ENCODE peak calls at places on chromosomes 6 and 20, in five cellular contexts. S, B, G, Y and N are unnamed samples.
A peak's percentile ranks its signal among the peaks of the same experiment; 100 is the strongest.

GRCh38 chr20:59120491-59120890 is 43.1 kb upstream of the ZNF831 start:
- DNase-seq in S (peak; percentile 31), B (no peak), G (no peak), Y (peak; percentile 25), N (no peak)

GRCh38 chr6:39003072-39003471 is 45.5 kb upstream of the GLP1R start:
- DNase-seq in S (no peak), B (peak; percentile 5), G (no peak), Y (no peak), N (peak; percentile 26)

GRCh38 chr6:163420315-163420667 is 5.8 kb downstream of the QKI start:
- DNase-seq in S (no peak), B (no peak), G (no peak), Y (no peak), N (no peak)

GRCh38 chr20:32586291-32586690 is 1.2 kb upstream of the NOL4L start:
- DNase-seq in S (no peak), B (no peak), G (no peak), Y (no peak), N (no peak)

GRCh38 chr6:6886160-6886885 is 221.4 kb upstream of the RREB1 start:
- DNase-seq in S (no peak), B (no peak), G (no peak), Y (no peak), N (no peak)

GRCh38 chr20:2800590-2801458 is at the start of gene CPXM1:
- DNase-seq in S (peak; percentile 54), B (peak; percentile 71), G (no peak), Y (peak; percentile 77), N (peak; percentile 82)

GRCh38 chr20:2101057-2101934 is at the start of gene STK35:
- DNase-seq in S (peak; percentile 86), B (peak; percentile 61), G (peak; percentile 86), Y (peak; percentile 82), N (no peak)

GRCh38 chr6:21747441-21747840 is 153.9 kb downstream of the SOX4 start:
- DNase-seq in S (no peak), B (no peak), G (no peak), Y (no peak), N (no peak)

GRCh38 chr6:146357578-146358340 is 185.9 kb upstream of the RAB32 start:
- DNase-seq in S (peak; percentile 34), B (no peak), G (peak; percentile 60), Y (peak; percentile 5), N (no peak)

GRCh38 chr6:156820089-156820798 is 43.1 kb downstream of the ARID1B start:
- DNase-seq in S (no peak), B (no peak), G (no peak), Y (no peak), N (no peak)

GRCh38 chr6:15110721-15111354 is 135.0 kb upstream of the JARID2 start:
- DNase-seq in S (no peak), B (no peak), G (no peak), Y (no peak), N (no peak)
- TF ChIP-seq CTCF in S (no peak), B (no peak), G (no peak), Y (no peak), N (no peak)

DNA sequence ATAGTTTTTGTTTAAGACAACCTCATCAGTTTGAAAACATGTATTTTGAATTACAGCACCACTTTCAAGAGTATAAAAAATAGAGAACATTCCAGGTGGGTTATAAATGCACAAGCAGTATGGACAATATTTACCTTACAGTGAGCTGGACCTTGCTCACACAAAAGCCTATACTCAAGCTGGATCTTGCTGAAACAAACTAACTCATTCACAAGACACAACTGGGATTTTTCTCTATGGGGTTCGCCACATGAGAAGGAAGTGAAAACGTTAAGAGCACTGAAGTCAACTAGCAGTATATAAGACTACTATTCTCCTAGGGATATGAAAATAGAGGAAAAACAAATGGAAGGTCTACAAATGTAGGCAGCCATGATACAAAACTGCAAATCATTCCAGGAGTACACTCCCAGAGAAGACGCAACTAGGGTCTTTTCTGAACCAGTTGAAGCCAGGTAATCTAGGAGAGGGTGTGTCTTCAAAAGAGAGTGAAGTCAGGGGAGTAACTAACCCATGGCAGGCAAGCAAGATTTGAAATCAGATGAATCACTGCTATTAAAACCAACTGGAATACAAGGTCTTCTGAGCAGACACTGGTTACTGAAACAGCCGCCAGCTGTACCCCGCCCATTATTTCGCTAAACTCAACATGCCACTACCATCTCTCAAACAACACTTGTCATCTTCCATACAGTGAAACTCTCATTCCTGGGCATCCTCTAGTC is 26.5 kb downstream of the STAU1 start:
- DNase-seq in S (no peak), B (no peak), G (no peak), Y (no peak), N (no peak)
- TF ChIP-seq CTCF in S (no peak), B (no peak), G (no peak), Y (no peak), N (no peak)

DNA sequence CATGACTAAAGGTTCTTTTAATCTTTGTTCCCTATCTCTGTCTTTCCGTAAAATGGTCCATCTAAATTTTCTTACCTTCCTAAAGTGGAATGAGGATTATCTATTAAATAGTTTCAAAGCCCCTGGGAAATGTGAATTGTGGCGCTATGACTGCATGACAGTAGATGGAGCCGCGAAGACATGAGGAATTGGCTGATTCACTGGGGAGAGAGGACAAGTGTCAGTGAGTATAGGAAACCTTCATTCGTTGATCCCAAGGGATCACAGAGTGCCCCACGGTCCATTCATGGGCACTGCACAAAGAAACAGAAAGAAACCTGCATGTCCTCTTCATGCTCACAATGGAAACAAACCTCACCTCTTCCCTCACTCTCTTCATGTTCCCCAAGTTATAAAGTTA is 479.3 kb upstream of the BTBD3 start:
- DNase-seq in S (no peak), B (no peak), G (no peak), Y (no peak), N (no peak)
- TF ChIP-seq CTCF in S (no peak), B (no peak), G (no peak), Y (no peak), N (no peak)

GRCh38 chr20:24992420-24993205 is at the start of gene APMAP:
- DNase-seq in S (peak; percentile 95), B (peak; percentile 91), G (peak; percentile 94), Y (peak; percentile 95), N (peak; percentile 96)
- TF ChIP-seq CTCF in S (no peak), B (no peak), G (no peak), Y (no peak), N (no peak)

GRCh38 chr6:168194732-168195565 is 115.9 kb upstream of the FRMD1 start:
- DNase-seq in S (no peak), B (no peak), G (no peak), Y (no peak), N (no peak)

GRCh38 chr6:168192901-168193815 is 114.1 kb upstream of the FRMD1 start:
- DNase-seq in S (no peak), B (no peak), G (no peak), Y (no peak), N (no peak)

GRCh38 chr6:168192195-168192900 is 113.3 kb upstream of the FRMD1 start:
- DNase-seq in S (no peak), B (no peak), G (no peak), Y (no peak), N (no peak)

GRCh38 chr6:168195712-168196111 is 116.7 kb upstream of the FRMD1 start:
- DNase-seq in S (no peak), B (no peak), G (no peak), Y (no peak), N (no peak)

GRCh38 chr6:168193816-168194701 is 115.0 kb upstream of the FRMD1 start:
- DNase-seq in S (no peak), B (no peak), G (peak; percentile 40), Y (no peak), N (no peak)
- TF ChIP-seq CTCF in S (no peak), B (peak; percentile 16), G (peak; percentile 19), Y (no peak), N (no peak)

DNA sequence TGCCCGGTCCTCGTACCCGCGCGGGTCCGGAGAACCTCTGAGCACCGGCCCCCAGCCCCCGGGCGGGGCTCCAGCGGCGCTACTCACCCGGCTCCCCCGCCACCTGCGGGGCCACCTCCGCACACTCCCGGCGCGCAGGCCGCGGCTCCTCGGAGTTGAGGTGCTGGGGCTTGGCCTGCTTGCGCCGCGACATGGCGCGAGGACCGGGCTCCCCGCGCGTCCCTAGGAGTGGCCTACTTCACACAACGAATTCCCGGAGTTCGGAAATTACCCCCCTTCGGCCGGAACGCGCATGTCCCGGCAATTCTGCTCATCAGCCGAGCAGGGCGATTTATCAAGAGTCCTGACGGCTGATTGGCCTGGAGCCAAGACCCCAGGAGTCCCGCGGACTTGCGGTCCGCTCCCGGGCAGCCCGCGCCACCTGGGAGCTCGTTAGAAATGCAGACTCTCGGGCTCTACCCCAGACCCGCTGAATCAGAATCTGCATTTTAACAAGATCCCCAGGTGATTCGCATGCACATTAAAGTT is 86.5 kb downstream of the ZFP64 start:
- DNase-seq in S (peak; percentile 20), B (no peak), G (peak; percentile 68), Y (peak; percentile 41), N (peak; percentile 80)
- TF ChIP-seq CTCF in S (no peak), B (no peak), G (no peak), Y (no peak), N (no peak)

DNA sequence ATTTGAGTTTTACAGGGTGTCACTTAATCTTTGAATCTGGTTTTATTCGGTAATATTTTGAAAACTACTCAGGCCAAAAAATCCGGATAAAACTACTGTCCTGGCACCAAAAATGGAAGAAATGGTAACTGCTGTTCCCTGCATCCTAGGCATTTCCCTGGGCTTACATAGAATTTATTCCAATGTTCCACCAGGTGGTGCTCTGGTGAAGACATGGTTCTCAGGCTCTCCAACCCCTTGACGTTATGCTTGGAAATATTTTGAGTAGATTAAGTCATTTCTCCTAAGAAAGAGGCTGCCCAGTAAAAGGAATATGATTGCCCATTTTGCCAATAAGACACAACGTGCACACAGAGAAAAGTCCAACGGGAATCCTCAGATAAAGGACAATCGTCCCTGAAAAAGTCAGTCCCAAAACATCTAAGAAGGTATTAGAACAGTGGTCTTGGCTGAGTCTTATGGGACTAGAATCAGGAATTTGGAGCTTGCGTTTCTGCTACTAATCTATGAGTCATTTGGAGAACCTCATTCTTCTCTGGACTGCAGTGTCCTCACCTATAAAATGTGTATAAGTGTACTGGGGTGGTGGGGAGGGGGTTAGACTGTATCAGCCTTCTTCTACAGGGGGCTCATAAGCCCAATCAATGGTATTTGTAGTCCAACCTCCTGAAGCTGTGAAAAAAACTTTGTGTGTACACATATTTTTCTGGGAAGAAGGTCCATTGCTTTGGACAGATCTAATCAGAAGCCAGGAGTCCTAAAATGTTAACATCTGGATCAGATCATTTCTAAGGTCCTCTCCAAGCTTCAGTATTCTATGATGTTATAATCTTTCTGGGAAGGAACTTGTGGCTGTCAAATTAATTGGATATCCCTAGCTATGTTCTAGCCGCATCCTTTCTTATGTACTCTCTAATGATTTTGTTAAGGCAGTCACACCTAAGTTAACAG is 131.0 kb upstream of the BMP2 start:
- DNase-seq in S (no peak), B (no peak), G (peak; percentile 47), Y (no peak), N (peak; percentile 7)
- TF ChIP-seq CTCF in S (peak; percentile 21), B (peak; percentile 69), G (peak; percentile 33), Y (no peak), N (peak; percentile 36)